ENCODE peak calls at places on chromosomes 16 and 17, in eight cellular contexts. One of them, this sample, is unnamed.

GRCh38 chr17:40480501-40481003 is 20.9 kb downstream of the TNS4 start:
- DNase-seq in lung: no peak
- DNase-seq in SJCRH30: no peak
- DNase-seq in body of pancreas: no peak
- DNase-seq in CD8-positive, alpha-beta T cell: peak; percentile 86
- DNase-seq in left ventricle myocardium inferior: no peak
- DNase-seq in tibial nerve: no peak
- DNase-seq in GM12878: peak; percentile 8
- DNase-seq in this sample: peak; percentile 64

GRCh38 chr17:69042308-69042707 is 18.4 kb downstream of the ABCA9 start:
- DNase-seq in lung: no peak
- DNase-seq in SJCRH30: no peak
- DNase-seq in body of pancreas: no peak
- DNase-seq in CD8-positive, alpha-beta T cell: no peak
- DNase-seq in left ventricle myocardium inferior: no peak
- DNase-seq in tibial nerve: no peak
- DNase-seq in GM12878: no peak
- DNase-seq in this sample: no peak

GRCh38 chr17:45437461-45438283 is 5.0 kb upstream of the ARHGAP27 start:
- DNase-seq in lung: no peak
- DNase-seq in SJCRH30: peak; percentile 39
- DNase-seq in body of pancreas: no peak
- DNase-seq in CD8-positive, alpha-beta T cell: no peak
- DNase-seq in left ventricle myocardium inferior: no peak
- DNase-seq in tibial nerve: no peak
- DNase-seq in GM12878: no peak
- DNase-seq in this sample: no peak

GRCh38 chr17:55845385-55845784 is 94.5 kb downstream of the PCTP start:
- DNase-seq in lung: peak; percentile 56
- DNase-seq in SJCRH30: peak; percentile 42
- DNase-seq in body of pancreas: peak; percentile 35
- DNase-seq in CD8-positive, alpha-beta T cell: peak; percentile 51
- DNase-seq in left ventricle myocardium inferior: peak; percentile 38
- DNase-seq in tibial nerve: peak; percentile 18
- DNase-seq in GM12878: no peak
- DNase-seq in this sample: peak; percentile 8

GRCh38 chr17:29585080-29585751 is 4.2 kb downstream of the GIT1 start:
- DNase-seq in lung: no peak
- DNase-seq in SJCRH30: no peak
- DNase-seq in body of pancreas: peak; percentile 19
- DNase-seq in CD8-positive, alpha-beta T cell: no peak
- DNase-seq in left ventricle myocardium inferior: no peak
- DNase-seq in tibial nerve: no peak
- DNase-seq in GM12878: no peak
- DNase-seq in this sample: no peak

GRCh38 chr17:30372755-30373154 is 6.0 kb upstream of the CPD start:
- DNase-seq in lung: no peak
- DNase-seq in SJCRH30: no peak
- DNase-seq in body of pancreas: no peak
- DNase-seq in CD8-positive, alpha-beta T cell: no peak
- DNase-seq in left ventricle myocardium inferior: no peak
- DNase-seq in tibial nerve: no peak
- DNase-seq in GM12878: no peak
- DNase-seq in this sample: peak; percentile 92

GRCh38 chr17:72765357-72766153 is 326.9 kb downstream of the SLC39A11 start:
- DNase-seq in lung: no peak
- DNase-seq in SJCRH30: no peak
- DNase-seq in body of pancreas: no peak
- DNase-seq in CD8-positive, alpha-beta T cell: no peak
- DNase-seq in left ventricle myocardium inferior: no peak
- DNase-seq in tibial nerve: no peak
- DNase-seq in GM12878: no peak
- DNase-seq in this sample: no peak

GRCh38 chr16:23842137-23842600 is 6.4 kb downstream of the PRKCB start:
- DNase-seq in lung: no peak
- DNase-seq in SJCRH30: no peak
- DNase-seq in body of pancreas: no peak
- DNase-seq in CD8-positive, alpha-beta T cell: no peak
- DNase-seq in left ventricle myocardium inferior: no peak
- DNase-seq in tibial nerve: no peak
- DNase-seq in GM12878: peak; percentile 96
- DNase-seq in this sample: no peak

GRCh38 chr17:4485676-4486646 is 12.7 kb upstream of the SPNS2 start:
- DNase-seq in lung: no peak
- DNase-seq in SJCRH30: no peak
- DNase-seq in body of pancreas: no peak
- DNase-seq in CD8-positive, alpha-beta T cell: peak; percentile 85
- DNase-seq in left ventricle myocardium inferior: no peak
- DNase-seq in tibial nerve: no peak
- DNase-seq in GM12878: no peak
- DNase-seq in this sample: no peak

GRCh38 chr17:29572691-29573557 is 4.4 kb downstream of the TP53I13 start:
- DNase-seq in lung: no peak
- DNase-seq in SJCRH30: no peak
- DNase-seq in body of pancreas: peak; percentile 61
- DNase-seq in CD8-positive, alpha-beta T cell: peak; percentile 77
- DNase-seq in left ventricle myocardium inferior: peak; percentile 73
- DNase-seq in tibial nerve: peak; percentile 41
- DNase-seq in GM12878: no peak
- DNase-seq in this sample: no peak

GRCh38 chr17:74186498-74186897 is 17.0 kb upstream of the RPL38 start:
- DNase-seq in lung: no peak
- DNase-seq in SJCRH30: no peak
- DNase-seq in body of pancreas: no peak
- DNase-seq in CD8-positive, alpha-beta T cell: no peak
- DNase-seq in left ventricle myocardium inferior: no peak
- DNase-seq in tibial nerve: no peak
- DNase-seq in GM12878: no peak
- DNase-seq in this sample: no peak

GRCh38 chr17:34741967-34742366 is 162.6 kb downstream of the TMEM132E start:
- DNase-seq in lung: no peak
- DNase-seq in SJCRH30: no peak
- DNase-seq in body of pancreas: no peak
- DNase-seq in CD8-positive, alpha-beta T cell: no peak
- DNase-seq in left ventricle myocardium inferior: no peak
- DNase-seq in tibial nerve: no peak
- DNase-seq in GM12878: no peak
- DNase-seq in this sample: no peak

GRCh38 chr17:81342062-81342699 is 47.1 kb upstream of the SLC38A10 start:
- DNase-seq in lung: no peak
- DNase-seq in SJCRH30: no peak
- DNase-seq in body of pancreas: no peak
- DNase-seq in CD8-positive, alpha-beta T cell: no peak
- DNase-seq in left ventricle myocardium inferior: no peak
- DNase-seq in tibial nerve: no peak
- DNase-seq in GM12878: no peak
- DNase-seq in this sample: peak; percentile 20

GRCh38 chr17:81339502-81340296 is 44.6 kb upstream of the SLC38A10 start:
- DNase-seq in lung: no peak
- DNase-seq in SJCRH30: no peak
- DNase-seq in body of pancreas: peak; percentile 72
- DNase-seq in CD8-positive, alpha-beta T cell: no peak
- DNase-seq in left ventricle myocardium inferior: no peak
- DNase-seq in tibial nerve: no peak
- DNase-seq in GM12878: no peak
- DNase-seq in this sample: no peak

GRCh38 chr17:81339180-81339501 is 44.0 kb upstream of the SLC38A10 start:
- DNase-seq in lung: no peak
- DNase-seq in SJCRH30: no peak
- DNase-seq in body of pancreas: no peak
- DNase-seq in CD8-positive, alpha-beta T cell: no peak
- DNase-seq in left ventricle myocardium inferior: no peak
- DNase-seq in tibial nerve: no peak
- DNase-seq in GM12878: no peak
- DNase-seq in this sample: no peak

GRCh38 chr17:81341347-81342061 is 46.4 kb upstream of the SLC38A10 start:
- DNase-seq in lung: no peak
- DNase-seq in SJCRH30: no peak
- DNase-seq in body of pancreas: no peak
- DNase-seq in CD8-positive, alpha-beta T cell: no peak
- DNase-seq in left ventricle myocardium inferior: no peak
- DNase-seq in tibial nerve: no peak
- DNase-seq in GM12878: no peak
- DNase-seq in this sample: no peak

GRCh38 chr17:81340606-81341346 is 45.7 kb upstream of the SLC38A10 start:
- DNase-seq in lung: no peak
- DNase-seq in SJCRH30: no peak
- DNase-seq in body of pancreas: peak; percentile 77
- DNase-seq in CD8-positive, alpha-beta T cell: no peak
- DNase-seq in left ventricle myocardium inferior: no peak
- DNase-seq in tibial nerve: no peak
- DNase-seq in GM12878: no peak
- DNase-seq in this sample: no peak
- H3K27ac ChIP-seq in lung: peak overlapping the region; percentile 94
- H3K27ac ChIP-seq in SJCRH30: no peak overlapping the region
- H3K27ac ChIP-seq in body of pancreas: peak overlapping the region; percentile 96
- H3K27ac ChIP-seq in CD8-positive, alpha-beta T cell: no peak overlapping the region
- H3K27ac ChIP-seq in left ventricle myocardium inferior: peak overlapping the region; percentile 96
- H3K27ac ChIP-seq in tibial nerve: peak overlapping the region; percentile 94
- H3K27ac ChIP-seq in GM12878: no peak overlapping the region
- H3K27ac ChIP-seq in this sample: peak overlapping the region; percentile 94

GRCh38 chr16:2194852-2195315 is 1.5 kb downstream of the CASKIN1 start:
- DNase-seq in lung: peak; percentile 55
- DNase-seq in SJCRH30: peak; percentile 60
- DNase-seq in body of pancreas: peak; percentile 78
- DNase-seq in CD8-positive, alpha-beta T cell: peak; percentile 70
- DNase-seq in left ventricle myocardium inferior: no peak
- DNase-seq in tibial nerve: no peak
- DNase-seq in GM12878: peak; percentile 11
- DNase-seq in this sample: peak; percentile 52
- H3K27me3 ChIP-seq in lung: no peaks in the 10 kb centered on the region
- H3K27me3 ChIP-seq in SJCRH30: peaks cover 59% of the 10 kb centered on the region
- H3K27me3 ChIP-seq in body of pancreas: no peaks in the 10 kb centered on the region
- H3K27me3 ChIP-seq in CD8-positive, alpha-beta T cell: peaks cover 16% of the 10 kb centered on the region
- H3K27me3 ChIP-seq in left ventricle myocardium inferior: peaks cover 67% of the 10 kb centered on the region
- H3K27me3 ChIP-seq in tibial nerve: no peaks in the 10 kb centered on the region
- H3K27me3 ChIP-seq in GM12878: peaks cover 12% of the 10 kb centered on the region
- H3K27me3 ChIP-seq in this sample: peaks cover 63% of the 10 kb centered on the region

GRCh38 chr17:49260011-49260921 is 29.7 kb upstream of the PHOSPHO1 start:
- DNase-seq in lung: peak; percentile 40
- DNase-seq in SJCRH30: peak; percentile 72
- DNase-seq in body of pancreas: peak; percentile 52
- DNase-seq in CD8-positive, alpha-beta T cell: peak; percentile 69
- DNase-seq in left ventricle myocardium inferior: peak; percentile 68
- DNase-seq in tibial nerve: peak; percentile 15
- DNase-seq in GM12878: no peak
- DNase-seq in this sample: peak; percentile 44
- H3K27ac ChIP-seq in lung: peak overlapping the region; percentile 20
- H3K27ac ChIP-seq in SJCRH30: no peak overlapping the region
- H3K27ac ChIP-seq in body of pancreas: peak overlapping the region; percentile 45
- H3K27ac ChIP-seq in CD8-positive, alpha-beta T cell: no peak overlapping the region
- H3K27ac ChIP-seq in left ventricle myocardium inferior: peak overlapping the region; percentile 88
- H3K27ac ChIP-seq in tibial nerve: peak overlapping the region; percentile 72
- H3K27ac ChIP-seq in GM12878: no peak overlapping the region
- H3K27ac ChIP-seq in this sample: peak overlapping the region; percentile 64

GRCh38 chr17:77318021-77318420 is 177.3 kb downstream of the SEC14L1 start:
- DNase-seq in lung: no peak
- DNase-seq in SJCRH30: no peak
- DNase-seq in body of pancreas: no peak
- DNase-seq in CD8-positive, alpha-beta T cell: no peak
- DNase-seq in left ventricle myocardium inferior: no peak
- DNase-seq in tibial nerve: no peak
- DNase-seq in GM12878: no peak
- DNase-seq in this sample: no peak

GRCh38 chr17:77318491-77319210 is 177.9 kb downstream of the SEC14L1 start:
- DNase-seq in lung: no peak
- DNase-seq in SJCRH30: peak; percentile 43
- DNase-seq in body of pancreas: no peak
- DNase-seq in CD8-positive, alpha-beta T cell: no peak
- DNase-seq in left ventricle myocardium inferior: no peak
- DNase-seq in tibial nerve: no peak
- DNase-seq in GM12878: no peak
- DNase-seq in this sample: no peak

GRCh38 chr17:77320046-77320445 is 179.3 kb downstream of the SEC14L1 start:
- DNase-seq in lung: no peak
- DNase-seq in SJCRH30: peak; percentile 42
- DNase-seq in body of pancreas: no peak
- DNase-seq in CD8-positive, alpha-beta T cell: no peak
- DNase-seq in left ventricle myocardium inferior: no peak
- DNase-seq in tibial nerve: no peak
- DNase-seq in GM12878: no peak
- DNase-seq in this sample: no peak

GRCh38 chr17:77320501-77321256 is 179.9 kb downstream of the SEC14L1 start:
- DNase-seq in lung: no peak
- DNase-seq in SJCRH30: peak; percentile 65
- DNase-seq in body of pancreas: no peak
- DNase-seq in CD8-positive, alpha-beta T cell: no peak
- DNase-seq in left ventricle myocardium inferior: no peak
- DNase-seq in tibial nerve: no peak
- DNase-seq in GM12878: peak; percentile 85
- DNase-seq in this sample: peak; percentile 50

DNA sequence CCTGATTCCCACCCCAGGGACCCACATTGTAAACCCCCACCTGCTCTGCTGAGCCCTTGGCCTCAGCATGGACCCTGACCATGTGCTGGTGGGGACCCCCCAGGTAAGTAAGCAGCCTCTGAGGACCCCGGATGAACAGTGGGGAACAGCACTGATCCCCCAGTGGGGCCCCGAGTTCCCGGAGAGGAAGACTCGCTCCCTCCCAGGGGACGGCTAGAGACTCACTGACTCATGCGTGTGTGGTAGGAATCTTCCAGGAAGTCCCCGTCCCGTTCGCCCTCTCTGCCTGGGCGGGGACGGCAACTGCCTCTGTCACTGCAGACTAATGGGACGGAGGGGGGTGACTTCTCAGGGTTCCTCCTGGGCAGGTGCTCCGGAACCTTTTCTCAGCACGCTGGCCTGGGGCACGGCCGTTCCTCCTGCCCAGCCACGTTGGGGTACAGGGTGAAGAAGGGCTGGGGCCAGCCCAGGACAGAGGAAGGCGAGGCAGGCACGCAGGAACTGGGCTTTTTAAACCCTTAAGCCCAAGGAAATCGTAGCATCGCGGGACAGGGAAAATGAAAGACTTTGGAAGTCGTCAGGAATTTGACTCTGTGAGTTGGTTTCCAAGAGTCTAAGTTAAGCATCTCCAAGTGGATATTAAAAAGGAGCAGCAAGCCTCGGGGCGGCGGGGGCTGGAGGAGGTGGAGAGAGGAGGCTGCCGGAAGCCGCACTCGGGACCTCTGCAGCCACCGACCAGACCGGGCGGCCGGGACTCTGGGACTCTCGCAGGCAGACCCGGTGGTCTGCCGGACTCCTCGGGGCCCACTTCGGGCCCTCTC is 178.7 kb downstream of the SEC14L1 start:
- DNase-seq in lung: peak; percentile 87
- DNase-seq in SJCRH30: peak; percentile 87
- DNase-seq in body of pancreas: peak; percentile 76
- DNase-seq in CD8-positive, alpha-beta T cell: no peak
- DNase-seq in left ventricle myocardium inferior: peak; percentile 83
- DNase-seq in tibial nerve: peak; percentile 85
- DNase-seq in GM12878: no peak
- DNase-seq in this sample: peak; percentile 74
- H3K27me3 ChIP-seq in lung: no peaks in the 10 kb centered on the region
- H3K27me3 ChIP-seq in SJCRH30: no peaks in the 10 kb centered on the region
- H3K27me3 ChIP-seq in body of pancreas: no peaks in the 10 kb centered on the region
- H3K27me3 ChIP-seq in CD8-positive, alpha-beta T cell: no peaks in the 10 kb centered on the region
- H3K27me3 ChIP-seq in left ventricle myocardium inferior: no peaks in the 10 kb centered on the region
- H3K27me3 ChIP-seq in tibial nerve: no peaks in the 10 kb centered on the region
- H3K27me3 ChIP-seq in GM12878: no peaks in the 10 kb centered on the region
- H3K27me3 ChIP-seq in this sample: no peaks in the 10 kb centered on the region

GRCh38 chr16:5069854-5070253 is 1.8 kb upstream of the ALG1 start:
- DNase-seq in lung: no peak
- DNase-seq in SJCRH30: no peak
- DNase-seq in body of pancreas: no peak
- DNase-seq in CD8-positive, alpha-beta T cell: no peak
- DNase-seq in left ventricle myocardium inferior: no peak
- DNase-seq in tibial nerve: no peak
- DNase-seq in GM12878: no peak
- DNase-seq in this sample: no peak
- H3K27ac ChIP-seq in lung: no peak overlapping the region
- H3K27ac ChIP-seq in SJCRH30: no peak overlapping the region
- H3K27ac ChIP-seq in body of pancreas: no peak overlapping the region
- H3K27ac ChIP-seq in CD8-positive, alpha-beta T cell: no peak overlapping the region
- H3K27ac ChIP-seq in left ventricle myocardium inferior: no peak overlapping the region
- H3K27ac ChIP-seq in tibial nerve: no peak overlapping the region
- H3K27ac ChIP-seq in GM12878: no peak overlapping the region
- H3K27ac ChIP-seq in this sample: no peak overlapping the region